ENCODE peak calls at places on chromosomes 16 and 17, in eight cellular contexts. One of them, this sample, is unnamed. For H3K4me1, the result is how much of the 10 kb centered on the place peaks cover.

GRCh38 chr17:82281502-82282238 is 8.2 kb upstream of the CSNK1D start:
- DNase-seq in OCI-LY7: no peak
- DNase-seq in psoas muscle: peak
- DNase-seq in left ventricle myocardium inferior: no peak
- DNase-seq in tibial artery: no peak
- DNase-seq in tibial nerve: no peak
- DNase-seq in testis: no peak
- DNase-seq in thyroid gland: no peak
- DNase-seq in this sample: no peak

GRCh38 chr17:41140360-41141132 is at the start of gene KRTAP4-6:
- DNase-seq in OCI-LY7: no peak
- DNase-seq in psoas muscle: no peak
- DNase-seq in left ventricle myocardium inferior: no peak
- DNase-seq in tibial artery: no peak
- DNase-seq in tibial nerve: no peak
- DNase-seq in testis: no peak
- DNase-seq in thyroid gland: no peak
- DNase-seq in this sample: no peak

GRCh38 chr17:10210151-10210574 is 11.8 kb upstream of the GAS7 start:
- DNase-seq in OCI-LY7: no peak
- DNase-seq in psoas muscle: no peak
- DNase-seq in left ventricle myocardium inferior: no peak
- DNase-seq in tibial artery: no peak
- DNase-seq in tibial nerve: no peak
- DNase-seq in testis: peak
- DNase-seq in thyroid gland: no peak
- DNase-seq in this sample: no peak

GRCh38 chr17:16283705-16284104 is 66.7 kb downstream of the PIGL start:
- DNase-seq in OCI-LY7: no peak
- DNase-seq in psoas muscle: no peak
- DNase-seq in left ventricle myocardium inferior: no peak
- DNase-seq in tibial artery: no peak
- DNase-seq in tibial nerve: no peak
- DNase-seq in testis: no peak
- DNase-seq in thyroid gland: no peak
- DNase-seq in this sample: no peak

GRCh38 chr17:82751571-82752370 is at the start of gene TBCD:
- DNase-seq in OCI-LY7: peak
- DNase-seq in psoas muscle: peak
- DNase-seq in left ventricle myocardium inferior: peak
- DNase-seq in tibial artery: peak
- DNase-seq in tibial nerve: peak
- DNase-seq in testis: peak
- DNase-seq in thyroid gland: peak
- DNase-seq in this sample: peak

GRCh38 chr17:60832206-60832605 is 154.6 kb downstream of the BCAS3 start:
- DNase-seq in OCI-LY7: no peak
- DNase-seq in psoas muscle: no peak
- DNase-seq in left ventricle myocardium inferior: no peak
- DNase-seq in tibial artery: no peak
- DNase-seq in tibial nerve: no peak
- DNase-seq in testis: no peak
- DNase-seq in thyroid gland: no peak
- DNase-seq in this sample: no peak

GRCh38 chr16:269061-269796 is 6.5 kb downstream of the RGS11 start:
- DNase-seq in OCI-LY7: no peak
- DNase-seq in psoas muscle: peak
- DNase-seq in left ventricle myocardium inferior: no peak
- DNase-seq in tibial artery: no peak
- DNase-seq in tibial nerve: no peak
- DNase-seq in testis: no peak
- DNase-seq in thyroid gland: no peak
- DNase-seq in this sample: no peak

GRCh38 chr16:14309001-14309886 is 238.1 kb downstream of the MRTFB start:
- DNase-seq in OCI-LY7: peak
- DNase-seq in psoas muscle: peak
- DNase-seq in left ventricle myocardium inferior: no peak
- DNase-seq in tibial artery: no peak
- DNase-seq in tibial nerve: no peak
- DNase-seq in testis: no peak
- DNase-seq in thyroid gland: no peak
- DNase-seq in this sample: no peak

GRCh38 chr17:61155590-61156181 is 244.0 kb upstream of the TBX2 start:
- DNase-seq in OCI-LY7: no peak
- DNase-seq in psoas muscle: no peak
- DNase-seq in left ventricle myocardium inferior: no peak
- DNase-seq in tibial artery: no peak
- DNase-seq in tibial nerve: no peak
- DNase-seq in testis: no peak
- DNase-seq in thyroid gland: no peak
- DNase-seq in this sample: no peak

GRCh38 chr17:28615260-28615940 is 1.4 kb upstream of the RSKR start:
- DNase-seq in OCI-LY7: peak
- DNase-seq in psoas muscle: no peak
- DNase-seq in left ventricle myocardium inferior: no peak
- DNase-seq in tibial artery: no peak
- DNase-seq in tibial nerve: no peak
- DNase-seq in testis: no peak
- DNase-seq in thyroid gland: no peak
- DNase-seq in this sample: no peak

GRCh38 chr17:752620-753219 is 656 bp upstream of the GEMIN4 start:
- DNase-seq in OCI-LY7: no peak
- DNase-seq in psoas muscle: peak
- DNase-seq in left ventricle myocardium inferior: peak
- DNase-seq in tibial artery: peak
- DNase-seq in tibial nerve: peak
- DNase-seq in testis: peak
- DNase-seq in thyroid gland: peak
- DNase-seq in this sample: peak

GRCh38 chr16:83899272-83899897 is 470 bp downstream of the MLYCD start:
- DNase-seq in OCI-LY7: peak
- DNase-seq in psoas muscle: peak
- DNase-seq in left ventricle myocardium inferior: peak
- DNase-seq in tibial artery: peak
- DNase-seq in tibial nerve: no peak
- DNase-seq in testis: peak
- DNase-seq in thyroid gland: peak
- DNase-seq in this sample: peak

GRCh38 chr17:75549246-75550138 is 24.0 kb downstream of the LLGL2 start:
- DNase-seq in OCI-LY7: no peak
- DNase-seq in psoas muscle: no peak
- DNase-seq in left ventricle myocardium inferior: no peak
- DNase-seq in tibial artery: no peak
- DNase-seq in tibial nerve: no peak
- DNase-seq in testis: no peak
- DNase-seq in thyroid gland: peak
- DNase-seq in this sample: peak

GRCh38 chr16:31876955-31877828 is 3.6 kb downstream of the ZNF267 start:
- DNase-seq in OCI-LY7: no peak
- DNase-seq in psoas muscle: no peak
- DNase-seq in left ventricle myocardium inferior: no peak
- DNase-seq in tibial artery: no peak
- DNase-seq in tibial nerve: no peak
- DNase-seq in testis: no peak
- DNase-seq in thyroid gland: peak
- DNase-seq in this sample: no peak

DNA sequence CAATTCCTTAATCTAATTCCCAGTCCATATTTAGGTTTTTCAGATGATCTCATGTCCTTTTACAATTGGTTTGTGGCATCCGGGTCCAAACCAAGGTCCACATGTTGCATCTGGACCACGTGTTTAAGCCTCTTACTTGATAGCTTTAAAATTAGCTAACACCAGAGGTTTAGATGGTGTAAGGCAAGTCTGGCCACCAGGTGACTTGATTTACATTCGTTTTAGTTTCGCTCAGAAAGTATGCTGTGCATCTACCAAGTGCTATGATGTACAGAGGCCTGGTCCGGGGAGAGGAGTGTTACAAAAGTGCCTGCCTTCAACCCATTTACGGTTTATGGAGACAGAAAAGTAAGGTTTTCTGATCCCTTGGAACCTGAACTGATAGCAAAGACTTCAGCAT is 878 bp upstream of the DNAJA2 start:
- DNase-seq in OCI-LY7: peak
- DNase-seq in psoas muscle: no peak
- DNase-seq in left ventricle myocardium inferior: no peak
- DNase-seq in tibial artery: no peak
- DNase-seq in tibial nerve: peak
- DNase-seq in testis: no peak
- DNase-seq in thyroid gland: no peak
- DNase-seq in this sample: no peak
- TF ChIP-seq CTCF in OCI-LY7: peak
- TF ChIP-seq CTCF in psoas muscle: no peak
- TF ChIP-seq CTCF in left ventricle myocardium inferior: no peak
- TF ChIP-seq CTCF in tibial artery: no peak
- TF ChIP-seq CTCF in tibial nerve: no peak
- TF ChIP-seq CTCF in testis: no peak
- TF ChIP-seq CTCF in thyroid gland: no peak
- TF ChIP-seq CTCF in this sample: no peak

DNA sequence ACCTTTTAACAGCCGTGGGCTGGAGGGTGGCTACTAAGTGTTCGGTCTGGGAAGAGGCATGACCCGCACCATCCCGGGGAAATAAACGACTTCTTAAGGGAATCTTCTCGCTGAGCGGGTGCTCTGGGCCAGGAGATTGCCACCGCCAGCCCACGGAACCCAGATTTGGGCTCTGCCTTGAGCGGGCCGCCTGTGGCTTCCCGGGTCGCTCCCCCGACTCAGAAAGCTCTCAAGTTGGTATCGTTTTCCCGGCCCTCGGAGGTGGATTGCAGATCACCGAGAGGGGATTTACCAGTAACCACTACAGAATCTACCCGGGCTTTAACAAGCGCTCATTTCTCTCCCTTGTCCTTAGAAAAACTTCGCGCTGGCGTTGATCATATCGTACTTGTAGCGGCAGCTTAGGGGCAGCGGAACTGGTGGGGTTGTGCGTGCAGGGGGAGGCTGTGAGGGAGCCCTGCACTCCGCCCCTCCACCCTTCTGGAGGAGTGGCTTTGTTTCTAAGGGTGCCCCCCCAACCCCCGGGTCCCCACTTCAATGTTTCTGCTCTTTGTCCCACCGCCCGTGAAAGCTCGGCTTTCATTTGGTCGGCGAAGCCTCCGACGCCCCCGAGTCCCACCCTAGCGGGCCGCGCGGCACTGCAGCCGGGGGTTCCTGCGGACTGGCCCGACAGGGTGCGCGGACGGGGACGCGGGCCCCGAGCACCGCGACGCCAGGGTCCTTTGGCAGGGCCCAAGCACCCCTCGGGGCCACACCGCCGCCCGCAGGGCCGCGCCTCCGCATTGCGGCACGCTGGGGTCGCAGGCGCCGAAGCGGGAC is 3.6 kb upstream of the CBX4 start:
- DNase-seq in OCI-LY7: no peak
- DNase-seq in psoas muscle: no peak
- DNase-seq in left ventricle myocardium inferior: no peak
- DNase-seq in tibial artery: no peak
- DNase-seq in tibial nerve: no peak
- DNase-seq in testis: no peak
- DNase-seq in thyroid gland: peak
- DNase-seq in this sample: peak
- H3K4me1 ChIP-seq in OCI-LY7: under half
- H3K4me1 ChIP-seq in psoas muscle: under half
- H3K4me1 ChIP-seq in left ventricle myocardium inferior: half or more
- H3K4me1 ChIP-seq in tibial artery: under half
- H3K4me1 ChIP-seq in tibial nerve: half or more
- H3K4me1 ChIP-seq in testis: under half
- H3K4me1 ChIP-seq in thyroid gland: half or more
- H3K4me1 ChIP-seq in this sample: half or more

DNA sequence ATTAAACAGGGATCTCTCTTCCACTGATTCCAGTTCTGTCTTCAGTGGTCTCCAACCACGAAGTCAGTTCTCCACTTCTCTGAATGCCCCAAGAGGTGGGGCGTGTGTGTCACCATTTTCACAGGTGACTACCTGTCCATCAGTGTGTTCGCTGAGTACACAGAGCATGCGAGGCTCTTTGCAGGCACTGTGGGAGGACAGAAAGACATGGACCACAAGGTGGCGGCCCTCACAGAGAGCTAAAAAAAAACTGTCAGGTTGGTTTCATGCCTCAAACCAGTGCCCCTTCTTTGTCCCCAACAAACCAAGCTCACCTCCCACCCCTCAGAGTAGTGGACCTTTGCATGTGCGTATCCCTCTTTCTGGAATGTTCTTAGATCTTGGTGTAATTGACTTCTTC is 13.8 kb downstream of the EMP2 start:
- DNase-seq in OCI-LY7: peak
- DNase-seq in psoas muscle: no peak
- DNase-seq in left ventricle myocardium inferior: no peak
- DNase-seq in tibial artery: no peak
- DNase-seq in tibial nerve: no peak
- DNase-seq in testis: no peak
- DNase-seq in thyroid gland: no peak
- DNase-seq in this sample: no peak
- TF ChIP-seq CTCF in OCI-LY7: peak
- TF ChIP-seq CTCF in psoas muscle: no peak
- TF ChIP-seq CTCF in left ventricle myocardium inferior: no peak
- TF ChIP-seq CTCF in tibial artery: no peak
- TF ChIP-seq CTCF in tibial nerve: no peak
- TF ChIP-seq CTCF in testis: no peak
- TF ChIP-seq CTCF in thyroid gland: no peak
- TF ChIP-seq CTCF in this sample: no peak

GRCh38 chr16:4637501-4638166 is 13.0 kb downstream of the MGRN1 start:
- DNase-seq in OCI-LY7: no peak
- DNase-seq in psoas muscle: peak
- DNase-seq in left ventricle myocardium inferior: no peak
- DNase-seq in tibial artery: no peak
- DNase-seq in tibial nerve: no peak
- DNase-seq in testis: no peak
- DNase-seq in thyroid gland: no peak
- DNase-seq in this sample: no peak

GRCh38 chr16:4640572-4641305 is 16.1 kb downstream of the MGRN1 start:
- DNase-seq in OCI-LY7: no peak
- DNase-seq in psoas muscle: no peak
- DNase-seq in left ventricle myocardium inferior: no peak
- DNase-seq in tibial artery: no peak
- DNase-seq in tibial nerve: no peak
- DNase-seq in testis: no peak
- DNase-seq in thyroid gland: peak
- DNase-seq in this sample: no peak

GRCh38 chr16:4639899-4640509 is 15.4 kb downstream of the MGRN1 start:
- DNase-seq in OCI-LY7: no peak
- DNase-seq in psoas muscle: no peak
- DNase-seq in left ventricle myocardium inferior: no peak
- DNase-seq in tibial artery: no peak
- DNase-seq in tibial nerve: no peak
- DNase-seq in testis: no peak
- DNase-seq in thyroid gland: no peak
- DNase-seq in this sample: no peak

GRCh38 chr16:4641876-4642275 is 17.2 kb downstream of the MGRN1 start:
- DNase-seq in OCI-LY7: no peak
- DNase-seq in psoas muscle: no peak
- DNase-seq in left ventricle myocardium inferior: no peak
- DNase-seq in tibial artery: no peak
- DNase-seq in tibial nerve: no peak
- DNase-seq in testis: no peak
- DNase-seq in thyroid gland: no peak
- DNase-seq in this sample: no peak

DNA sequence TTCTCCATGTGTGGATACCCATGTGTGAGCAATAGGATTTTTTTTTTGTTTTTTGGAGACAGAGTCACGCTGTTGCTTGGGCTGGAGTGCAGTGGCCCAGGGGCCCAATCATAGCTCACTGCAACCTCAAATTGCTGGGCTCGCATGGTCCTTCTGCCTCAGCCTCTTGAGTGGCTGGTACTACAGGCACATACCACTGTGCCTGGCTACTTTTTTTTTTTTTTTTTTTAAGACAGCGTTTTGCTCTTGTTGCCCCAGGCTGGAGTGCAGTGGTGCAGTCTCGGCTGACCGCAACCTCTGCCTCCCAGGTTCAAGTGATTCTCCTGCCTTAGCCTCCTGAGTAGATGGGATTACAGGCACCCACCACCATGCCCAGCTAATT is 16.7 kb downstream of the MGRN1 start:
- DNase-seq in OCI-LY7: no peak
- DNase-seq in psoas muscle: no peak
- DNase-seq in left ventricle myocardium inferior: no peak
- DNase-seq in tibial artery: no peak
- DNase-seq in tibial nerve: no peak
- DNase-seq in testis: no peak
- DNase-seq in thyroid gland: no peak
- DNase-seq in this sample: no peak
- H3K4me1 ChIP-seq in OCI-LY7: under half
- H3K4me1 ChIP-seq in psoas muscle: under half
- H3K4me1 ChIP-seq in left ventricle myocardium inferior: under half
- H3K4me1 ChIP-seq in tibial artery: under half
- H3K4me1 ChIP-seq in tibial nerve: under half
- H3K4me1 ChIP-seq in testis: under half
- H3K4me1 ChIP-seq in thyroid gland: under half
- H3K4me1 ChIP-seq in this sample: under half